ENCODE peak calls at places on chromosomes 6 and 20, in four cellular contexts. One of them, this sample, is unnamed.

GRCh38 chr6:20306491-20306890 is 94.2 kb upstream of the MBOAT1 start:
- DNase-seq in A172: no peak
- DNase-seq in EH: no peak
- DNase-seq in dermis blood vessel endothelial cell: no peak
- DNase-seq in this sample: no peak

GRCh38 chr6:83055366-83055964 is 10.2 kb downstream of the UBE3D start:
- DNase-seq in A172: peak
- DNase-seq in EH: peak
- DNase-seq in dermis blood vessel endothelial cell: peak
- DNase-seq in this sample: peak

GRCh38 chr6:7543761-7544424 is 2.4 kb downstream of the DSP start:
- DNase-seq in A172: no peak
- DNase-seq in EH: peak
- DNase-seq in dermis blood vessel endothelial cell: no peak
- DNase-seq in this sample: no peak

GRCh38 chr20:4007383-4008025 is 7.9 kb downstream of the RNF24 start:
- DNase-seq in A172: no peak
- DNase-seq in EH: no peak
- DNase-seq in dermis blood vessel endothelial cell: no peak
- DNase-seq in this sample: no peak

GRCh38 chr6:139262519-139263300 is 29.1 kb downstream of the TXLNB start:
- DNase-seq in A172: peak
- DNase-seq in EH: no peak
- DNase-seq in dermis blood vessel endothelial cell: peak
- DNase-seq in this sample: no peak

GRCh38 chr20:43681468-43681942 is 14.6 kb downstream of the MYBL2 start:
- DNase-seq in A172: no peak
- DNase-seq in EH: peak
- DNase-seq in dermis blood vessel endothelial cell: no peak
- DNase-seq in this sample: no peak

GRCh38 chr20:17889226-17889625 is 79.4 kb downstream of the SNX5 start:
- DNase-seq in A172: no peak
- DNase-seq in EH: peak
- DNase-seq in dermis blood vessel endothelial cell: peak
- DNase-seq in this sample: no peak

GRCh38 chr20:33732166-33732970 is 572 bp downstream of the ZNF341 start:
- DNase-seq in A172: no peak
- DNase-seq in EH: no peak
- DNase-seq in dermis blood vessel endothelial cell: no peak
- DNase-seq in this sample: no peak

GRCh38 chr20:62551408-62552323 is 75.9 kb upstream of the GATA5 start:
- DNase-seq in A172: no peak
- DNase-seq in EH: no peak
- DNase-seq in dermis blood vessel endothelial cell: no peak
- DNase-seq in this sample: no peak

GRCh38 chr20:20946122-20946759 is 159.9 kb downstream of the LINC00237 start:
- DNase-seq in A172: no peak
- DNase-seq in EH: no peak
- DNase-seq in dermis blood vessel endothelial cell: no peak
- DNase-seq in this sample: no peak

GRCh38 chr6:53588816-53589509 is 44.1 kb upstream of the GCLC start:
- DNase-seq in A172: no peak
- DNase-seq in EH: no peak
- DNase-seq in dermis blood vessel endothelial cell: no peak
- DNase-seq in this sample: no peak

GRCh38 chr6:80217799-80218198 is 111.3 kb downstream of the BCKDHB start:
- DNase-seq in A172: no peak
- DNase-seq in EH: peak
- DNase-seq in dermis blood vessel endothelial cell: no peak
- DNase-seq in this sample: no peak

GRCh38 chr20:58650181-58650775 is 805 bp upstream of the STX16 start:
- DNase-seq in A172: no peak
- DNase-seq in EH: no peak
- DNase-seq in dermis blood vessel endothelial cell: no peak
- DNase-seq in this sample: no peak

GRCh38 chr6:10633216-10633615 is 61.2 kb downstream of the C6orf52 start:
- DNase-seq in A172: peak
- DNase-seq in EH: peak
- DNase-seq in dermis blood vessel endothelial cell: peak
- DNase-seq in this sample: peak

GRCh38 chr6:119280586-119281163 is 68.9 kb downstream of the MAN1A1 start:
- DNase-seq in A172: no peak
- DNase-seq in EH: no peak
- DNase-seq in dermis blood vessel endothelial cell: no peak
- DNase-seq in this sample: no peak

GRCh38 chr20:40471261-40471629 is 217.8 kb downstream of the MAFB start:
- DNase-seq in A172: no peak
- DNase-seq in EH: no peak
- DNase-seq in dermis blood vessel endothelial cell: peak
- DNase-seq in this sample: no peak

This sample was measured in NCI-H226.